ENCODE peak calls at places on chromosomes 7 and 10, in six cellular contexts. D is vagina, H is K562, S is uterus, O is prostate gland, W is gastrocnemius medialis. M is an unnamed sample.

GRCh38 chr10:110704070-110704469 is 59.9 kb downstream of the RBM20 start:
- DNase-seq in D (no peak), S (no peak), O (no peak), H (no peak), W (no peak), M (no peak)

GRCh38 chr7:132061931-132062330 is 505.5 kb upstream of the PODXL start:
- DNase-seq in W (no peak), S (no peak), H (no peak), O (no peak), D (peak; percentile 37), M (no peak)

GRCh38 chr10:12483996-12484944 is 134.9 kb downstream of the CAMK1D start:
- DNase-seq in W (no peak), O (no peak), D (no peak), S (no peak), H (no peak), M (no peak)

GRCh38 chr10:95741807-95742528 is 14.0 kb upstream of the ENTPD1 start:
- DNase-seq in O (no peak), S (no peak), H (peak; percentile 17), W (no peak), D (no peak), M (no peak)

GRCh38 chr10:130194194-130194990 is 58.2 kb downstream of the GLRX3 start:
- DNase-seq in S (no peak), O (no peak), W (no peak), D (no peak), H (no peak), M (no peak)

GRCh38 chr7:97858221-97858620 is 14.0 kb downstream of the ASNS start:
- DNase-seq in S (no peak), W (no peak), O (no peak), D (no peak), H (no peak), M (no peak)

GRCh38 chr10:106508920-106509319 is 655.6 kb downstream of the SORCS1 start:
- DNase-seq in W (no peak), D (no peak), O (no peak), S (no peak), H (no peak), M (no peak)

GRCh38 chr7:133052357-133052756 is 29.5 kb downstream of the CHCHD3 start:
- DNase-seq in O (no peak), S (no peak), D (no peak), H (no peak), W (no peak), M (no peak)

GRCh38 chr10:73646598-73647041 is 5.3 kb upstream of the MYOZ1 start:
- DNase-seq in O (no peak), S (no peak), W (peak; percentile 90), H (no peak), D (no peak), M (no peak)

GRCh38 chr10:63670291-63670898 is 149.2 kb downstream of the REEP3 start:
- DNase-seq in D (no peak), H (no peak), S (no peak), W (peak; percentile 26), O (no peak), M (no peak)

GRCh38 chr7:151699147-151699546 is 177.8 kb downstream of the PRKAG2 start:
- DNase-seq in H (peak; percentile 52), O (no peak), S (peak; percentile 59), D (no peak), W (no peak), M (no peak)

GRCh38 chr7:137682596-137682995 is 164.2 kb downstream of the DGKI start:
- DNase-seq in O (no peak), D (no peak), W (no peak), H (no peak), S (no peak), M (no peak)

GRCh38 chr10:132397671-132398565 is 918 bp downstream of the PWWP2B start:
- DNase-seq in O (no peak), S (no peak), W (peak; percentile 41), D (no peak), H (peak; percentile 35), M (peak; percentile 73)

GRCh38 chr10:79375321-79376077 is 28.2 kb downstream of the PPIF start:
- DNase-seq in S (no peak), H (no peak), O (no peak), D (peak; percentile 93), W (no peak), M (peak; percentile 14)

GRCh38 chr10:44974628-44975431 is 3.8 kb downstream of the DEPP1 start:
- DNase-seq in D (no peak), O (peak; percentile 59), H (peak; percentile 91), W (peak; percentile 78), S (peak; percentile 81), M (peak; percentile 80)

DNA sequence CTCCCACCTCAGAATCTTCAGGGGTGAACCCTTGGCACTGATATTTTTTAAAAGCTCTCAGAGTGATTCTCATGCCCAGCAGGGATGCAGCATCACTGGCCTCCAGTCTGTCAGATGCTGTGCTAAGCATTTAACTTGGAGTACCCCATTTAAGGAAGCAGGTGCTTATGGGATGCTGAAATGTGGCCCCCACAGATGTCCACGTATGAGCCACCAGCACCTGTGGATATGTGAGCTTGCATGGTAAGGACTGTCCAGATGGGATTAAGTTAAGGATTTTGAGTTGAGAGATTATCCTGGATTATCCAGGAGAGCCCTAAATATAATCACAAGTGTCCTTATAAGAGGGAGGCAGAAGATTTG is 17.7 kb downstream of the CHST3 start:
- DNase-seq in S (no peak), W (no peak), H (no peak), D (no peak), O (no peak), M (no peak)
- H3K4me1 ChIP-seq in S (peaks cover 34% of the 10 kb centered on the region), W (peaks cover 91% of the 10 kb centered on the region), H (peaks cover 14% of the 10 kb centered on the region), D (peaks cover 99% of the 10 kb centered on the region), O (peaks cover 7% of the 10 kb centered on the region), M (peaks cover 98% of the 10 kb centered on the region)

GRCh38 chr7:149459201-149459539 is 1.7 kb downstream of the ZNF777 start:
- DNase-seq in S (no peak), H (no peak), O (no peak), W (no peak), D (no peak), M (no peak)

GRCh38 chr7:149459540-149460433 is 1.1 kb downstream of the ZNF777 start:
- DNase-seq in S (no peak), D (no peak), H (peak; percentile 89), O (no peak), W (no peak), M (peak; percentile 23)

GRCh38 chr7:149462101-149462520 is 1.2 kb upstream of the ZNF777 start:
- DNase-seq in O (no peak), H (no peak), W (no peak), D (no peak), S (no peak), M (no peak)

GRCh38 chr7:149458235-149458634 is 2.6 kb downstream of the ZNF777 start:
- DNase-seq in O (no peak), H (no peak), W (no peak), S (no peak), D (no peak), M (no peak)

DNA sequence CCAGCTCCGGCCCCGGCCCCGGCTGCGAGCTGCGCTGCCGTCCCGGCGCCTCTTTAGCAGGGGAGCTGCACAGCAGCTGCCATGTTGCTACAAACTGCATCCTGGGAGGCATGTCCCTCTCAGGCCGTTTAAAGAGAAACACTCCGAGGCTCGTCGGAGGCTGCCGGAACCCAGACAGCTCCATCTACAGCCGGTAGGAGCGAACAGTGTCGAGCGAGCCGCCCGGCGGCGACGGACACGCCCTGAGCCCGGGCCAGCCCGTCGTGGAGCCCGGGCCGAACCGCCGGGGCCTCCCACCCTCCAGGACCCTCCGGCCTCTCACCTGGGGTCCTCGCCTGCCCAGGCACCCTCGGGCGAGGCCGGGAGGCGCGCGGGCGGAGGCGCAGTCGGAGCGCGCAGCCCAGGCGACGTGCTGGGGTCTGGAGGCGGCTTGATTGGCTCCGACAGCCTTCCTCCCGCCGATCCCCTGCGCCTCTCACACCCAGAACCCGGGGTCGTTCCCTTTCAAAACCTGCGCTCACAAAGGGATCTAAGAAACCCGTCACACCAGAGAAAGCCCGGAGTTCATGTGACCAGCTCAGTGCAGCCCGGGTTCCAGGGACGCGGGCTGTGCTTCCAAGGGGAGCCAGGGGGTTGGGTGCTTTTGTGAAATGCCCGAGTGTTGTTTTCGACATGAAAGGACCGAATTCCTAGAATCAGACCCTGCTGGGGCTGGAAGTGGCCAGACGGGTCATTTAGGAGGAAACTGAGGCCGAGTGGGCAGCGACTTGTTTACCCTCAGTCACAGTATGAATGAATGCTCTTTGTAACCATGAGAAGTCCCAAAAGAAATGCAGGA is at the start of gene ZNF777:
- DNase-seq in W (peak; percentile 80), D (no peak), H (peak; percentile 88), O (peak; percentile 73), S (peak; percentile 72), M (peak; percentile 87)
- H3K27ac ChIP-seq in W (peak within 1 kb of the TSS; percentile 67), D (peak within 1 kb of the TSS; percentile 87), H (peak within 1 kb of the TSS; percentile 66), O (peak within 1 kb of the TSS; percentile 78), S (peak within 1 kb of the TSS; percentile 84), M (peak within 1 kb of the TSS; percentile 81)

DNA sequence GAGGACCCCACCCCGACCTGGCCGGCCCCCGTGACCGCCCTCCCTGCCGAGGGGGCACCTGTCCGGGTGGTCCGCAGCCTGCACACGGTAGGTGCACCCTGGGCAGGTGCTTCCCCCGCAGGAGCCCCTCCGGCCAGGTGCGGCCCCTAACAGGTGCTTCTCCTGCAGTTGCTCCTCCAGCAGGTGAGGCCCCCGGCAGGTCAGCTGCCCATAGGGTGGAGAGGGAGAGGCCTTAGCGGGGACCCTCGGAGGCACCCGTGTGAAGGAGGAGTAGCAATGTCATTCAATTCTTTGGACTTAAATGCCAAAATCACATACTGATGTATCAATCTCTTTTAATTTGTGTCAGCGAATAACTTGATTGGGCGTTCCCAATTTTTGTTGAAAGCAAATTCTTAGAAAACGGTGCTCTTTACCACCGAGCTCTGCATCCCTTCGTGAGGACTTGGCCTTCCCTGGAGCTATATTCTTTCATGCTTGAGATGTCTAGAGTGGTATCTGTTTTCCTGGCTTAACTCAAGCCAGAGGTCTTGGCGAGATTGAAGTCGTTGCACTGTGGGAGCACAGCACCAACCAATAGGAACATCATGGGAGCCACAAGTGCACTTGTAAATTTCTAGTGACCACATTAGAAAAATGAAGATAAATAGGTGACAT is 758 bp upstream of the NCAPG2 start:
- DNase-seq in S (no peak), O (no peak), D (no peak), W (no peak), H (no peak), M (no peak)
- TF ChIP-seq POLR2A in S (no peak), O (no peak), D (no peak), W (no peak), H (no peak), M (no peak)

GRCh38 chr10:11081413-11081812 is 63.7 kb downstream of the CELF2 start:
- DNase-seq in H (no peak), W (no peak), O (no peak), S (no peak), D (no peak), M (no peak)

GRCh38 chr10:11080564-11080984 is 62.9 kb downstream of the CELF2 start:
- DNase-seq in O (no peak), D (no peak), H (no peak), S (no peak), W (no peak), M (no peak)

GRCh38 chr10:11086177-11086576 is 68.5 kb downstream of the CELF2 start:
- DNase-seq in D (no peak), S (peak; percentile 50), W (no peak), O (no peak), H (no peak), M (no peak)

GRCh38 chr10:11085545-11085944 is 67.9 kb downstream of the CELF2 start:
- DNase-seq in O (no peak), D (no peak), S (no peak), H (no peak), W (no peak), M (no peak)

DNA sequence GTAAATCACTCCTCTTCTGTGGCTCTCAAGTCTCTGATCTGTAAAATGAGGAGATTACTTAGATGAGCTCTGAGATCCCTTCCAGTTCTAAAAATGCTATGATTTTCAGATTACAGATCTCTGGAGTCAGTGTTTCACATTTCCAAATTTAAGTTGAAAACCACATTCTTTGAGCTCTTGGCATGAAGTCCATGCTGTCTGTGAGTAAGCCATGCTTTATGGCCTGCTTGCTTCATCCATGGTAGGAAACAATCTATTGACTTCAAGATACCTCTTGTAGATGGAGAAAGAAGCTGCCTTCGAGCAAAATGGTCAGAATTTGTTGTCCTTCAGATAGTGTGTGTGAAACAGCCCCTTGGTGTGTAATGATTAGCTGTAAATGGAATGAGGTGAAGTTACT is 64.9 kb downstream of the CELF2 start:
- DNase-seq in H (no peak), D (no peak), O (no peak), S (no peak), W (no peak), M (no peak)
- H3K4me1 ChIP-seq in H (no peaks in the 10 kb centered on the region), D (no peaks in the 10 kb centered on the region), O (no peaks in the 10 kb centered on the region), S (no peaks in the 10 kb centered on the region), W (peaks cover 11% of the 10 kb centered on the region), M (peaks cover 5% of the 10 kb centered on the region)